ENCODE peak calls at places on chromosomes 7 and 10, in seven cellular contexts. One of them, this sample, is unnamed. For H3K4me1, the result is how much of the 10 kb centered on the place peaks cover.

GRCh38 chr10:71390921-71391690 is 5.6 kb upstream of the CDH23 start:
- DNase-seq in adrenal gland: no peak
- DNase-seq in astrocyte: no peak
- DNase-seq in H1: peak
- DNase-seq in fibroblast of lung: no peak
- DNase-seq in right cardiac atrium: no peak
- DNase-seq in psoas muscle: no peak
- DNase-seq in this sample: no peak

GRCh38 chr10:70656489-70656888 is 15.8 kb upstream of the ADAMTS14 start:
- DNase-seq in adrenal gland: no peak
- DNase-seq in right cardiac atrium: no peak
- DNase-seq in fibroblast of lung: peak
- DNase-seq in astrocyte: peak
- DNase-seq in H1: no peak
- DNase-seq in psoas muscle: peak
- DNase-seq in this sample: no peak

GRCh38 chr10:30365883-30366282 is 16.8 kb upstream of the MTPAP start:
- DNase-seq in fibroblast of lung: no peak
- DNase-seq in adrenal gland: no peak
- DNase-seq in astrocyte: no peak
- DNase-seq in H1: no peak
- DNase-seq in right cardiac atrium: no peak
- DNase-seq in psoas muscle: no peak
- DNase-seq in this sample: no peak

GRCh38 chr10:47294501-47294900 is 5.5 kb upstream of the GDF10 start:
- DNase-seq in astrocyte: no peak
- DNase-seq in H1: no peak
- DNase-seq in fibroblast of lung: no peak
- DNase-seq in adrenal gland: peak
- DNase-seq in psoas muscle: no peak
- DNase-seq in right cardiac atrium: no peak
- DNase-seq in this sample: no peak

GRCh38 chr10:77844713-77845454 is 81.7 kb downstream of the DLG5 start:
- DNase-seq in right cardiac atrium: peak
- DNase-seq in fibroblast of lung: peak
- DNase-seq in psoas muscle: no peak
- DNase-seq in adrenal gland: no peak
- DNase-seq in astrocyte: peak
- DNase-seq in H1: no peak
- DNase-seq in this sample: no peak

GRCh38 chr10:98646998-98647917 is 200.5 kb upstream of the HPS1 start:
- DNase-seq in psoas muscle: no peak
- DNase-seq in H1: peak
- DNase-seq in adrenal gland: no peak
- DNase-seq in fibroblast of lung: no peak
- DNase-seq in right cardiac atrium: no peak
- DNase-seq in astrocyte: no peak
- DNase-seq in this sample: no peak

GRCh38 chr10:50850576-50851340 is 34.7 kb downstream of the A1CF start:
- DNase-seq in psoas muscle: no peak
- DNase-seq in right cardiac atrium: no peak
- DNase-seq in H1: no peak
- DNase-seq in fibroblast of lung: peak
- DNase-seq in astrocyte: peak
- DNase-seq in adrenal gland: no peak
- DNase-seq in this sample: no peak

GRCh38 chr10:58066126-58066525 is 201.6 kb downstream of the IPMK start:
- DNase-seq in astrocyte: no peak
- DNase-seq in H1: no peak
- DNase-seq in adrenal gland: no peak
- DNase-seq in right cardiac atrium: no peak
- DNase-seq in psoas muscle: no peak
- DNase-seq in fibroblast of lung: no peak
- DNase-seq in this sample: no peak

GRCh38 chr7:153550173-153550572 is 502.0 kb upstream of the DPP6 start:
- DNase-seq in H1: no peak
- DNase-seq in right cardiac atrium: no peak
- DNase-seq in psoas muscle: no peak
- DNase-seq in adrenal gland: no peak
- DNase-seq in fibroblast of lung: no peak
- DNase-seq in astrocyte: no peak
- DNase-seq in this sample: no peak

GRCh38 chr10:101050206-101051069 is 11.4 kb upstream of the KAZALD1 start:
- DNase-seq in H1: peak
- DNase-seq in astrocyte: no peak
- DNase-seq in psoas muscle: peak
- DNase-seq in fibroblast of lung: peak
- DNase-seq in right cardiac atrium: peak
- DNase-seq in adrenal gland: peak
- DNase-seq in this sample: peak

DNA sequence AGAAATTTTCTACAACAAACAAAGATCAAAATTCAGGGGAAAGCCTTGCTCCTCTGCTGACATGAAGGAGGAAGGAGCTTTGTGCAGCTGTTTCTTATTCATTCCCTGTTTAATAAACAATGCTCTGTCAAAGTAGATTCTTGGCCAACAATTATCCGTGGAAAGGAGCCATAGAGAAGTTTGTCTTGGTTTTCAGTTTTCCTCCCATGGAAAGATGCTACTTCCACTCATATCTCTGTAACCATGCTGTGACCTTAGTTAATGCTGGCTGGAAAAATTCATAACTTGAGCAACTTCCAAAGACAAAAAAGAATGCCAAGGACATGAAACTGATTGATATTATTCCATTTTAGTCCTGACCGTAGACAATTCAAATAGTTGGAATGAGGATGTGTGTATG is 8.1 kb downstream of the DDC start:
- DNase-seq in astrocyte: no peak
- DNase-seq in fibroblast of lung: no peak
- DNase-seq in H1: no peak
- DNase-seq in adrenal gland: no peak
- DNase-seq in psoas muscle: no peak
- DNase-seq in right cardiac atrium: no peak
- DNase-seq in this sample: no peak
- H3K4me1 ChIP-seq in astrocyte: under half
- H3K4me1 ChIP-seq in fibroblast of lung: under half
- H3K4me1 ChIP-seq in H1: under half
- H3K4me1 ChIP-seq in adrenal gland: under half
- H3K4me1 ChIP-seq in psoas muscle: under half
- H3K4me1 ChIP-seq in right cardiac atrium: under half
- H3K4me1 ChIP-seq in this sample: half or more

GRCh38 chr10:132631348-132631735 is 93.8 kb downstream of the INPP5A start:
- DNase-seq in right cardiac atrium: peak
- DNase-seq in adrenal gland: peak
- DNase-seq in H1: no peak
- DNase-seq in psoas muscle: peak
- DNase-seq in astrocyte: peak
- DNase-seq in fibroblast of lung: peak
- DNase-seq in this sample: no peak

GRCh38 chr10:132632851-132633684 is 95.5 kb downstream of the INPP5A start:
- DNase-seq in adrenal gland: no peak
- DNase-seq in right cardiac atrium: peak
- DNase-seq in H1: no peak
- DNase-seq in astrocyte: peak
- DNase-seq in fibroblast of lung: peak
- DNase-seq in psoas muscle: peak
- DNase-seq in this sample: no peak

GRCh38 chr10:132630666-132631347 is 93.2 kb downstream of the INPP5A start:
- DNase-seq in H1: no peak
- DNase-seq in astrocyte: no peak
- DNase-seq in fibroblast of lung: no peak
- DNase-seq in psoas muscle: peak
- DNase-seq in adrenal gland: peak
- DNase-seq in right cardiac atrium: peak
- DNase-seq in this sample: peak

GRCh38 chr10:132630156-132630555 is 92.6 kb downstream of the INPP5A start:
- DNase-seq in H1: no peak
- DNase-seq in adrenal gland: no peak
- DNase-seq in right cardiac atrium: no peak
- DNase-seq in astrocyte: no peak
- DNase-seq in psoas muscle: no peak
- DNase-seq in fibroblast of lung: no peak
- DNase-seq in this sample: peak

DNA sequence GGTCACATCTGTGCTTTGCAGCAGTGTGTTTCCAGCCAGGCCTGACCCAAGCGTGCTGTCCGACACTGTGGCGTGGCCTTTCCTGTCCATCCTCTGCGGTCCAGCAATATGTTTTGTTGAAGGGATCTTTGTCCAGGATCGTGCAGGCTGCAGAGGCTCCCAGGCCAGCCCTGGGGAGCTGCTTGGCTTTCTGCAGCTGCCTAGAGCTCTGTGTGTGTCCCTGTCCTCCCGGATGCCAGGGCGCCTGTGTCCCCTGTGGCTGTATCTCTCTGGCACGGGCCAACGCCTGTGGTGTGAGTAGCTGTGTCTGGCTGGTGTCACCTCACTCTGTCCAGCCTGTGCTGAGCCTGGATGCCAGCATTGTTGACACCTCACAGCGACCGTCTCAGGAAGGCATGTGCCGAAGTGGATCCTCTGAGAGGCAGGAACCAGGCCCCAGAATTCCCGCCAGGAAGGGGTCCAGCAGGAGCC is 94.5 kb downstream of the INPP5A start:
- DNase-seq in fibroblast of lung: no peak
- DNase-seq in astrocyte: no peak
- DNase-seq in H1: no peak
- DNase-seq in right cardiac atrium: peak
- DNase-seq in psoas muscle: peak
- DNase-seq in adrenal gland: no peak
- DNase-seq in this sample: peak
- H3K4me1 ChIP-seq in fibroblast of lung: under half
- H3K4me1 ChIP-seq in astrocyte: under half
- H3K4me1 ChIP-seq in H1: under half
- H3K4me1 ChIP-seq in right cardiac atrium: under half
- H3K4me1 ChIP-seq in psoas muscle: half or more
- H3K4me1 ChIP-seq in adrenal gland: half or more
- H3K4me1 ChIP-seq in this sample: under half

DNA sequence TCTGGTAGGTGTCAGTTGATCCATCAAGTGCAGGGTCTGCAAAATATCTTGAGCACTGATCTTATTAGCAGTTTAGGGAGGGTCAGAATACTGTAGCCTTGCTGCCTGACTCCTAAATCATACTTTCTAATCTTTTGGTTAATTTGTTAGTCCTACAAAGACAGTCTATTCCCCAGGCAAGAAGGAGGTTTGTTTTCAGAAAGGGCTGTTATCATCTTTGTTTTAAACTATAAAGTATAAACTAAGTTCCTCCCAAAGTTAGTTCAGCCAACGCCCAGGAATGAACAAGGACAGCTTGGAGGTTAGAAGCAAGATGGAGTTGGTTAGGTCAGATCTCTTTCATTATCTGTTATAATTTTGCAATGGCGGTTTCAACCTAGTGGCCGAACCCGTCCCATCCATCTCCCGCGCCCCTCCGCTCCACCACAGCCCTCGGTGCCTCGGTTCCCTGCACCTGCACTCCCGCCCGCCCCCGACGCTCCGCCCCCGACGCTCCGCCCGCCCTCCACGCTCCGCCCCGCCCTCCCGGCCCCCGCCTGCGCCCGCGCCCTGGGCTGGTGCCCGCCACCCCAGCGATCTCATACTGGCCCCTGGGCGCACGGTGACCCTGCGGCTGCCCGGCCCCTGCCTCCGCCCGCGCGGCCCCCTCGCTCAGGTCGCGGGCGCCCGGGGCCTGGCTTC is at the start of gene ADCK2:
- DNase-seq in fibroblast of lung: no peak
- DNase-seq in right cardiac atrium: no peak
- DNase-seq in adrenal gland: peak
- DNase-seq in astrocyte: no peak
- DNase-seq in H1: no peak
- DNase-seq in psoas muscle: peak
- DNase-seq in this sample: peak
- H3K4me1 ChIP-seq in fibroblast of lung: under half
- H3K4me1 ChIP-seq in right cardiac atrium: under half
- H3K4me1 ChIP-seq in adrenal gland: under half
- H3K4me1 ChIP-seq in astrocyte: under half
- H3K4me1 ChIP-seq in H1: under half
- H3K4me1 ChIP-seq in psoas muscle: under half
- H3K4me1 ChIP-seq in this sample: under half

GRCh38 chr10:62037890-62038608 is 136.6 kb downstream of the ARID5B start:
- DNase-seq in adrenal gland: no peak
- DNase-seq in psoas muscle: no peak
- DNase-seq in astrocyte: no peak
- DNase-seq in H1: no peak
- DNase-seq in right cardiac atrium: no peak
- DNase-seq in fibroblast of lung: no peak
- DNase-seq in this sample: no peak

GRCh38 chr10:62036186-62037081 is 134.9 kb downstream of the ARID5B start:
- DNase-seq in fibroblast of lung: peak
- DNase-seq in astrocyte: peak
- DNase-seq in psoas muscle: no peak
- DNase-seq in adrenal gland: no peak
- DNase-seq in H1: no peak
- DNase-seq in right cardiac atrium: no peak
- DNase-seq in this sample: no peak

GRCh38 chr10:62037166-62037831 is 135.8 kb downstream of the ARID5B start:
- DNase-seq in H1: no peak
- DNase-seq in astrocyte: peak
- DNase-seq in fibroblast of lung: peak
- DNase-seq in right cardiac atrium: no peak
- DNase-seq in psoas muscle: no peak
- DNase-seq in adrenal gland: no peak
- DNase-seq in this sample: no peak

GRCh38 chr10:62040896-62041295 is 139.4 kb downstream of the ARID5B start:
- DNase-seq in right cardiac atrium: no peak
- DNase-seq in astrocyte: no peak
- DNase-seq in fibroblast of lung: no peak
- DNase-seq in adrenal gland: no peak
- DNase-seq in psoas muscle: no peak
- DNase-seq in H1: no peak
- DNase-seq in this sample: no peak

GRCh38 chr10:62038609-62039190 is 137.2 kb downstream of the ARID5B start:
- DNase-seq in adrenal gland: peak
- DNase-seq in H1: peak
- DNase-seq in astrocyte: peak
- DNase-seq in psoas muscle: peak
- DNase-seq in right cardiac atrium: peak
- DNase-seq in fibroblast of lung: peak
- DNase-seq in this sample: peak
- H3K4me1 ChIP-seq in adrenal gland: under half
- H3K4me1 ChIP-seq in H1: under half
- H3K4me1 ChIP-seq in astrocyte: under half
- H3K4me1 ChIP-seq in psoas muscle: under half
- H3K4me1 ChIP-seq in right cardiac atrium: under half
- H3K4me1 ChIP-seq in fibroblast of lung: under half
- H3K4me1 ChIP-seq in this sample: under half